ENCODE peak calls at places on chromosomes 1 and 21, in eight cellular contexts. P, O, G, E, X, W, D and C are unnamed samples.

GRCh38 chr1:54355931-54356679 is 50.1 kb downstream of the SSBP3 start:
- DNase-seq in G (no peak), O (peak; percentile 74), X (no peak), E (peak; percentile 60), P (peak; percentile 68), D (no peak), W (no peak), C (no peak)

GRCh38 chr1:69776555-69776954 is 208.8 kb downstream of the LRRC7 start:
- DNase-seq in E (no peak), G (no peak), X (no peak), W (no peak), P (no peak), O (no peak), D (no peak), C (no peak)

GRCh38 chr1:221102206-221102605 is 223.0 kb downstream of the HLX start:
- DNase-seq in E (no peak), G (no peak), O (no peak), X (no peak), P (no peak), W (no peak), D (no peak), C (no peak)

GRCh38 chr21:21137986-21138385 is 139.8 kb downstream of the NCAM2 start:
- DNase-seq in X (no peak), W (no peak), E (no peak), O (no peak), G (no peak), D (no peak), P (no peak), C (no peak)

GRCh38 chr1:23148084-23148483 is 20.6 kb downstream of the LUZP1 start:
- DNase-seq in X (no peak), D (no peak), W (no peak), E (no peak), P (no peak), G (no peak), O (no peak), C (no peak)

GRCh38 chr1:201290551-201290950 is 7.2 kb downstream of the PKP1 start:
- DNase-seq in E (no peak), W (no peak), G (no peak), O (no peak), P (peak; percentile 51), D (peak; percentile 2), X (no peak), C (no peak)

GRCh38 chr1:30507391-30508174 is 215.8 kb downstream of the MATN1 start:
- DNase-seq in E (no peak), O (no peak), D (no peak), P (no peak), W (no peak), G (no peak), X (no peak), C (no peak)

GRCh38 chr1:112444269-112444668 is 48.3 kb downstream of the CTTNBP2NL start:
- DNase-seq in D (no peak), X (no peak), O (no peak), P (no peak), E (no peak), W (no peak), G (no peak), C (no peak)

GRCh38 chr1:154607748-154608521 is at the start of gene ADAR:
- DNase-seq in G (peak; percentile 70), O (peak; percentile 98), X (peak; percentile 91), P (peak; percentile 87), D (peak; percentile 98), E (peak; percentile 94), W (peak; percentile 93), C (peak; percentile 94)

GRCh38 chr1:78437941-78438340 is 52.8 kb upstream of the PTGFR start:
- DNase-seq in D (no peak), G (no peak), O (no peak), P (no peak), W (no peak), X (no peak), E (no peak), C (no peak)

DNA sequence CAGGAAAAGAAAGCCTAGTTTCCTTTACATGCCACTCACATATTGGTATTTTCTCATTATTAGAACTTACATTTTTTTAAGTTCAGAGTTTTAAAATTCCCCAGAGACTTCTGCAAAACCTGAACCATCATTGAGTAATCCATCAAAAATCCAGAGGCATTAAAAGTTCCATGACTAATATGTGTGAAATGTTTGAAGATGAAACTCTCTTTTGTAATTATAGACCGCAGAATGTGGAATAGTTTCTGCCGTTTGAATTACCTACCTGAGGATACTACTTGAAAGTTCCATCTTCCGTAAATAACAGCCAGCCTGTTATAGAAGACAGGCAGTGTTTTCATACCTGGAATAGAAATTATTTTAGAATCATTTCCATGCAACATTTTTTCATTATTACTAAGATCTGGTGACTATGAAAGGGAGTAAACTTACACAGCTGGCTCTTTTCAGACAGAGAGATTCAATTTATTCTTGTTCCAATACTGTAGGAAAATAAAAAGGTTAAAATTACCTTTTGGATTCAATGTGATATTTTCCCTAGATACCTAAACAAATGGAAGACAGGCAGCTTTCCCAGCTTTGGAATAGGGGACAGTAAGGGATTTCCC is 131.4 kb downstream of the ST6GALNAC5 start:
- DNase-seq in P (no peak), W (no peak), E (no peak), D (no peak), G (peak; percentile 19), X (no peak), O (no peak), C (no peak)
- H3K4me3 ChIP-seq in P (no peak overlapping the region), W (no peak overlapping the region), E (no peak overlapping the region), D (no peak overlapping the region), G (no peak overlapping the region), X (no peak overlapping the region), O (no peak overlapping the region), C (no peak overlapping the region)

GRCh38 chr1:7495894-7496293 is 275.2 kb upstream of the VAMP3 start:
- DNase-seq in O (no peak), G (no peak), D (no peak), W (no peak), X (no peak), P (no peak), E (no peak), C (no peak)

GRCh38 chr1:7493711-7494110 is 277.4 kb upstream of the VAMP3 start:
- DNase-seq in G (no peak), O (no peak), D (no peak), X (no peak), E (no peak), W (no peak), P (no peak), C (no peak)

GRCh38 chr1:7500381-7501258 is 270.5 kb upstream of the VAMP3 start:
- DNase-seq in P (no peak), D (no peak), W (no peak), O (no peak), G (no peak), X (no peak), E (no peak), C (no peak)

GRCh38 chr1:7501259-7501560 is 269.9 kb upstream of the VAMP3 start:
- DNase-seq in W (no peak), O (no peak), P (no peak), G (no peak), D (no peak), X (no peak), E (no peak), C (no peak)

GRCh38 chr1:7497107-7497637 is 273.9 kb upstream of the VAMP3 start:
- DNase-seq in W (no peak), O (no peak), P (no peak), E (no peak), D (no peak), G (no peak), X (no peak), C (no peak)
- TF ChIP-seq POLR2A in W (no peak), O (no peak), P (no peak), E (no peak), D (no peak), G (no peak), X (no peak), C (no peak)

DNA sequence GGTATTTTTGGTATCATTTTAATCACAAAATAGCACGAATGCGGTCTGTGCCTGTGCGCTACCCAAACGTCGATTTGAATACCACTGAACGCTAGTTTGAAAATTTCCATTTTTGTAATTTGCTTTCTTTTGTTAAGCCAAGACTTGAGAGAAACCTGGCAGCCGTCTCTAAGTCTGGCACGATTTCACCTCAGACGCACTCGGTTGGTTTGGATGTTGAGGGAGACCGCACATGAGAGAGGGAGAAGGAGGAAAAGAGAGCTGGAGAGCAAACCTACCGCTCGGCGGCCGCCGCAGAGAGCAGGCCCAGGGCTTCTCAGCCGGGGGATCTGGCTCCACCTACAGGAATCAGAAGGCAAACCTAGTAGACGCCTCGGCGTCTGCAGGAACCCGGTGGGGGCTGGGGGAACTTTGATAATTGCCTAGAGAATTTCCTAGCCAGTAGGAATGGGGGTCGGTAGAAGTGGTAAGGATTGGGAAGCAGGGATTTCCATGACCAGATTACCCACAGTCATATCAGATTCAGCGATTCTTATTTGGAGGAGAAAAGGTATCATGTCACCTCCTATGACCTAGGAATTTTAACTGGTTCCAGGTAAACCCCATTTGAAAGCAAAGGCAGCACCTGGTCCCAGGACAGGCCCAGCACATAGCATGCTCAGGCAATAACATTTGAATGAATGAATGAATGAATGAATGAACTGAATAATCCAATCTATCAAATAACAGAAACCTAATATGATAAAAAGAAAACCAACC is 83.2 kb downstream of the TM2D1 start:
- DNase-seq in O (peak; percentile 48), E (peak; percentile 65), X (peak; percentile 64), W (peak; percentile 77), P (peak; percentile 60), G (peak; percentile 71), D (peak; percentile 90), C (peak; percentile 78)
- H3K4me3 ChIP-seq in O (no peak overlapping the region), E (no peak overlapping the region), X (peak overlapping the region; percentile 5), W (no peak overlapping the region), P (no peak overlapping the region), G (no peak overlapping the region), D (no peak overlapping the region), C (no peak overlapping the region)

GRCh38 chr1:118912574-118912973 is 75.6 kb downstream of the TBX15 start:
- DNase-seq in P (no peak), W (no peak), G (no peak), D (no peak), X (no peak), E (no peak), O (no peak), C (no peak)
- TF ChIP-seq POLR2A in P (no peak), W (no peak), G (no peak), D (no peak), X (no peak), E (no peak), O (no peak), C (no peak)

DNA sequence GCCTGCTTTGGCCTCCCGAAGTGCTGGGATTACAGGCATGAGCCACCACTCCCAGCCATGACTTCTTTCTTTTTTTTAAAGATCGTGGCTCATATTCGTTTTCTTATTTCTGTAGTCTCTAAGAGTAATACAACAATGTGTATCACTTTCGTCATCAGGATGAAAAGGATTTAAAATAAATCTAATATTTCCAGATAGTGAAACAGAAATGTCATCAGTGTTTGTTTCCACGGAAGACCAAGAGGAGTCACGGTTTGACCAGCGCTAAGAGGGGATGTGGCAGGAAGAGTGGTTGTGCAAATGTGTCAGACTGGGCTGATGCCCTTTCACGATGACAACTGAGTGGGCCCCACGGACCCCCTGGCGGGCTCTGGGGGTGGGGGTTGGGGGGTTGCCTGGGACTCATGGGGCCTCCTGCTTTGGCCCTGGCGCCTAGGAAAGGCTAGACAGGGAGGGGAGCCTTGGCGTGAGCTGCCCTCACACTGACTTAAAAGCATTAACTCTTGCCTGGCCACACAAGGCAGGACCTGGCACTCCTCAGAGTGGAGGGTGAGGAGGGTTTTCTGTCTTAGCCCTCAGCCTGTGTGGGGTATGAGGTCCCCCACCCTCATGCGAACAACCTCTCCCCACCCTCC is 8.4 kb downstream of the SOX13 start:
- DNase-seq in E (no peak), G (no peak), W (no peak), P (no peak), O (no peak), D (peak; percentile 64), X (no peak), C (peak; percentile 42)
- H3K4me3 ChIP-seq in E (no peak overlapping the region), G (no peak overlapping the region), W (no peak overlapping the region), P (no peak overlapping the region), O (no peak overlapping the region), D (no peak overlapping the region), X (no peak overlapping the region), C (peak overlapping the region; percentile 24)